ENCODE peak calls at places on chromosomes 4 and X, in ten cellular contexts. B, M, Z, P, O, Y, R, L, C and E are unnamed samples.

GRCh38 chr4:6419452-6420028 is 52.9 kb downstream of the PPP2R2C start:
- DNase-seq in R (no peak), Y (peak; percentile 85), C (no peak), P (no peak), L (no peak), B (peak; percentile 36), M (no peak), O (no peak), Z (no peak), E (peak; percentile 17)

GRCh38 chr4:85603437-85604336 is 128.7 kb downstream of the ARHGAP24 start:
- DNase-seq in Y (peak; percentile 25), C (no peak), B (peak; percentile 7), L (peak; percentile 43), M (no peak), R (no peak), Z (no peak), O (no peak), P (no peak), E (no peak)

GRCh38 chrX:17744896-17745523 is 7.7 kb downstream of the SCML1 start:
- DNase-seq in M (no peak), R (no peak), P (no peak), O (no peak), B (peak; percentile 25), Z (no peak), L (no peak), C (no peak), Y (peak; percentile 7), E (no peak)

GRCh38 chr4:188554413-188554812 is 415.2 kb downstream of the TRIML1 start:
- DNase-seq in B (no peak), P (no peak), M (no peak), L (no peak), C (no peak), Y (no peak), Z (no peak), R (no peak), O (no peak), E (no peak)

GRCh38 chrX:129472116-129472515 is 51.2 kb downstream of the SMARCA1 start:
- DNase-seq in O (no peak), P (no peak), Y (no peak), B (peak; percentile 67), M (no peak), R (no peak), Z (no peak), C (no peak), L (no peak), E (peak; percentile 12)

GRCh38 chr4:143076723-143077122 is 108.0 kb upstream of the USP38 start:
- DNase-seq in M (no peak), R (no peak), Y (no peak), Z (no peak), C (no peak), B (no peak), L (no peak), P (no peak), O (no peak), E (no peak)

GRCh38 chr4:38016698-38017097 is 56.5 kb downstream of the PTTG2 start:
- DNase-seq in L (no peak), B (no peak), Y (no peak), O (no peak), R (no peak), P (no peak), Z (no peak), C (no peak), M (no peak), E (no peak)

GRCh38 chr4:84804126-84804525 is 162.4 kb downstream of the WDFY3 start:
- DNase-seq in R (no peak), M (no peak), L (no peak), P (no peak), O (no peak), B (peak; percentile 63), Z (no peak), Y (peak; percentile 59), C (no peak), E (peak; percentile 4)

GRCh38 chrX:20729421-20729820 is 462.7 kb upstream of the RPS6KA3 start:
- DNase-seq in M (peak; percentile 56), Z (no peak), C (no peak), O (no peak), Y (no peak), R (no peak), B (peak; percentile 73), L (no peak), P (no peak), E (peak; percentile 42)